ENCODE peak calls at places on chromosome X, in ten cellular contexts. One of them, this sample, is unnamed.
A peak's percentile ranks its signal among the peaks of the same experiment; 100 is the strongest.

GRCh38 chrX:141439651-141440050 is 144.9 kb downstream of the SPANXA1 start:
- DNase-seq in psoas muscle: no peak
- DNase-seq in Calu3: no peak
- DNase-seq in colonic mucosa: no peak
- DNase-seq in sigmoid colon: no peak
- DNase-seq in AG09309: no peak
- DNase-seq in heart right ventricle: no peak
- DNase-seq in H9: no peak
- DNase-seq in RWPE2: no peak
- DNase-seq in adrenal gland: no peak
- DNase-seq in this sample: no peak

GRCh38 chrX:120452131-120452530 is 17.0 kb downstream of the LAMP2 start:
- DNase-seq in H9: peak; percentile 27
- DNase-seq in AG09309: no peak
- DNase-seq in psoas muscle: no peak
- DNase-seq in RWPE2: no peak
- DNase-seq in Calu3: no peak
- DNase-seq in adrenal gland: no peak
- DNase-seq in sigmoid colon: no peak
- DNase-seq in heart right ventricle: no peak
- DNase-seq in colonic mucosa: no peak
- DNase-seq in this sample: peak; percentile 38

GRCh38 chrX:97968376-97969104 is 1084.8 kb downstream of the RPA4 start:
- DNase-seq in adrenal gland: no peak
- DNase-seq in heart right ventricle: no peak
- DNase-seq in colonic mucosa: no peak
- DNase-seq in RWPE2: no peak
- DNase-seq in Calu3: no peak
- DNase-seq in AG09309: no peak
- DNase-seq in psoas muscle: no peak
- DNase-seq in H9: peak; percentile 45
- DNase-seq in sigmoid colon: no peak
- DNase-seq in this sample: no peak

GRCh38 chrX:103626855-103627254 is 1.9 kb upstream of the TCEAL1 start:
- DNase-seq in RWPE2: no peak
- DNase-seq in heart right ventricle: no peak
- DNase-seq in AG09309: no peak
- DNase-seq in adrenal gland: no peak
- DNase-seq in Calu3: no peak
- DNase-seq in H9: no peak
- DNase-seq in psoas muscle: no peak
- DNase-seq in colonic mucosa: no peak
- DNase-seq in sigmoid colon: no peak
- DNase-seq in this sample: peak; percentile 26

GRCh38 chrX:71603618-71604017 is 14.7 kb downstream of the CXCR3 start:
- DNase-seq in adrenal gland: no peak
- DNase-seq in colonic mucosa: no peak
- DNase-seq in AG09309: no peak
- DNase-seq in heart right ventricle: no peak
- DNase-seq in sigmoid colon: no peak
- DNase-seq in Calu3: no peak
- DNase-seq in H9: no peak
- DNase-seq in RWPE2: no peak
- DNase-seq in psoas muscle: no peak
- DNase-seq in this sample: no peak

GRCh38 chrX:53374923-53375322 is 47.5 kb downstream of the SMC1A start:
- DNase-seq in adrenal gland: no peak
- DNase-seq in RWPE2: no peak
- DNase-seq in sigmoid colon: no peak
- DNase-seq in heart right ventricle: no peak
- DNase-seq in Calu3: no peak
- DNase-seq in psoas muscle: no peak
- DNase-seq in AG09309: no peak
- DNase-seq in H9: no peak
- DNase-seq in colonic mucosa: no peak
- DNase-seq in this sample: no peak

GRCh38 chrX:11913001-11913400 is 155.0 kb downstream of the MSL3 start:
- DNase-seq in RWPE2: no peak
- DNase-seq in heart right ventricle: no peak
- DNase-seq in Calu3: no peak
- DNase-seq in sigmoid colon: no peak
- DNase-seq in AG09309: no peak
- DNase-seq in H9: no peak
- DNase-seq in colonic mucosa: no peak
- DNase-seq in adrenal gland: no peak
- DNase-seq in psoas muscle: no peak
- DNase-seq in this sample: no peak

GRCh38 chrX:96715412-96715940 is 30.8 kb downstream of the DIAPH2 start:
- DNase-seq in psoas muscle: no peak
- DNase-seq in sigmoid colon: no peak
- DNase-seq in adrenal gland: no peak
- DNase-seq in RWPE2: no peak
- DNase-seq in heart right ventricle: no peak
- DNase-seq in H9: no peak
- DNase-seq in AG09309: peak; percentile 11
- DNase-seq in colonic mucosa: no peak
- DNase-seq in Calu3: no peak
- DNase-seq in this sample: no peak

GRCh38 chrX:110045988-110046387 is 43.1 kb downstream of the TMEM164 start:
- DNase-seq in sigmoid colon: no peak
- DNase-seq in heart right ventricle: no peak
- DNase-seq in H9: no peak
- DNase-seq in colonic mucosa: no peak
- DNase-seq in adrenal gland: no peak
- DNase-seq in RWPE2: no peak
- DNase-seq in Calu3: no peak
- DNase-seq in psoas muscle: no peak
- DNase-seq in AG09309: no peak
- DNase-seq in this sample: no peak

GRCh38 chrX:132389480-132389879 is 99.4 kb downstream of the MBNL3 start:
- DNase-seq in H9: no peak
- DNase-seq in psoas muscle: no peak
- DNase-seq in AG09309: no peak
- DNase-seq in colonic mucosa: no peak
- DNase-seq in heart right ventricle: no peak
- DNase-seq in sigmoid colon: no peak
- DNase-seq in RWPE2: no peak
- DNase-seq in adrenal gland: no peak
- DNase-seq in Calu3: no peak
- DNase-seq in this sample: no peak

GRCh38 chrX:138886769-138887168 is 175.3 kb upstream of the FGF13 start:
- DNase-seq in H9: no peak
- DNase-seq in Calu3: no peak
- DNase-seq in adrenal gland: peak; percentile 8
- DNase-seq in colonic mucosa: no peak
- DNase-seq in RWPE2: no peak
- DNase-seq in psoas muscle: no peak
- DNase-seq in sigmoid colon: no peak
- DNase-seq in heart right ventricle: no peak
- DNase-seq in AG09309: no peak
- DNase-seq in this sample: peak; percentile 88

GRCh38 chrX:119941336-119941735 is 2.2 kb downstream of the NKAP start:
- DNase-seq in sigmoid colon: no peak
- DNase-seq in H9: no peak
- DNase-seq in AG09309: no peak
- DNase-seq in RWPE2: no peak
- DNase-seq in heart right ventricle: no peak
- DNase-seq in adrenal gland: no peak
- DNase-seq in colonic mucosa: no peak
- DNase-seq in Calu3: no peak
- DNase-seq in psoas muscle: no peak
- DNase-seq in this sample: no peak

GRCh38 chrX:107551546-107551945 is 76.8 kb upstream of the PRPS1 start:
- DNase-seq in AG09309: no peak
- DNase-seq in adrenal gland: no peak
- DNase-seq in RWPE2: no peak
- DNase-seq in colonic mucosa: no peak
- DNase-seq in H9: no peak
- DNase-seq in Calu3: no peak
- DNase-seq in sigmoid colon: no peak
- DNase-seq in psoas muscle: no peak
- DNase-seq in heart right ventricle: peak; percentile 14
- DNase-seq in this sample: no peak

GRCh38 chrX:37077646-37078433 is 69.7 kb downstream of the FAM47C start:
- DNase-seq in Calu3: no peak
- DNase-seq in H9: no peak
- DNase-seq in colonic mucosa: no peak
- DNase-seq in AG09309: no peak
- DNase-seq in adrenal gland: no peak
- DNase-seq in psoas muscle: no peak
- DNase-seq in heart right ventricle: no peak
- DNase-seq in sigmoid colon: no peak
- DNase-seq in RWPE2: no peak
- DNase-seq in this sample: no peak

GRCh38 chrX:75038925-75039324 is 113.7 kb upstream of the NEXMIF start:
- DNase-seq in adrenal gland: no peak
- DNase-seq in H9: no peak
- DNase-seq in Calu3: no peak
- DNase-seq in colonic mucosa: no peak
- DNase-seq in psoas muscle: no peak
- DNase-seq in AG09309: peak; percentile 3
- DNase-seq in RWPE2: no peak
- DNase-seq in sigmoid colon: no peak
- DNase-seq in heart right ventricle: no peak
- DNase-seq in this sample: peak; percentile 8

DNA sequence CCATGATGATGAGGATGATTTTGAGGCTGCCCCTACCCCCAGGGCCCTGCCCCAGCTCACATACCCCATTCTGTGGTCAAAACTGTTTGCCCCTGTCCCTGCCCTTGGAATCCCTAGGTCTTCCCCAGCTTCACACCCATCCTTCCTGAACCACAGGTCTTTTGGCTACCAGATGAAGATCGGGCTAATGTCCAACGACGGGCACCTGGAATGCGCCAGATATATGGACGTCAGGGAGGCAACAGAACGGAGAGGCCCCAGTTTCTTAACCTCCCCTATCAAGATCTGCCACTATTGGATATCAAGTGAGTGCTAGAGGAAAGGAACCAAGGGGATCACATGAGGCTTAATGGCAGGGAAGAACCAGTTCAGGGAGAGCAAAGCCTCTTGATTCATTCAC is 6.6 kb downstream of the GDPD2 start:
- DNase-seq in heart right ventricle: no peak
- DNase-seq in colonic mucosa: no peak
- DNase-seq in RWPE2: no peak
- DNase-seq in H9: no peak
- DNase-seq in sigmoid colon: no peak
- DNase-seq in AG09309: no peak
- DNase-seq in Calu3: no peak
- DNase-seq in adrenal gland: no peak
- DNase-seq in psoas muscle: no peak
- DNase-seq in this sample: no peak
- TF ChIP-seq CTCF in heart right ventricle: no peak
- TF ChIP-seq CTCF in colonic mucosa: no peak
- TF ChIP-seq CTCF in RWPE2: no peak
- TF ChIP-seq CTCF in H9: no peak
- TF ChIP-seq CTCF in sigmoid colon: no peak
- TF ChIP-seq CTCF in AG09309: no peak
- TF ChIP-seq CTCF in Calu3: no peak
- TF ChIP-seq CTCF in adrenal gland: no peak
- TF ChIP-seq CTCF in psoas muscle: no peak
- TF ChIP-seq CTCF in this sample: no peak

DNA sequence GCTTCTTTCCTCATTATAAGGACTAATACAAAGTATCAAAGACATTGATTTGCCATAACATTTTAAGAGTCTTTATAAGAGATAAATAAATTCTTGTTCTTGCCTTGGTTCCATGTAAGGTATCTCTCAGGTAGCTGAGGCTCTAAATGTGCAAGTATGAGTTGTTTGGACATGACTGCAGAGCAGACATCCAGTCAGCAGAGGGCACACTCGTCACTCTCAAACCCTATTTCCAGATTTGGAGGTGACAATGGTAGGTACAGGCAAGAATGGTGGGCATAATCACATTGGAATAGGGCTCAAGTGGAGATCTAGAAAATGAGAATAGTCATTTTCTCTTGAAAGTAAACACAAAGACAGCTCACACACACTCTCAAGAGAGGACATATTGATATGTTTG is 133.3 kb upstream of the ZIC3 start:
- DNase-seq in H9: peak; percentile 61
- DNase-seq in psoas muscle: no peak
- DNase-seq in heart right ventricle: no peak
- DNase-seq in colonic mucosa: no peak
- DNase-seq in sigmoid colon: no peak
- DNase-seq in RWPE2: no peak
- DNase-seq in AG09309: no peak
- DNase-seq in Calu3: no peak
- DNase-seq in adrenal gland: no peak
- DNase-seq in this sample: peak; percentile 14
- TF ChIP-seq CTCF in H9: peak; percentile 72
- TF ChIP-seq CTCF in psoas muscle: no peak
- TF ChIP-seq CTCF in heart right ventricle: no peak
- TF ChIP-seq CTCF in colonic mucosa: no peak
- TF ChIP-seq CTCF in sigmoid colon: peak; percentile 17
- TF ChIP-seq CTCF in RWPE2: no peak
- TF ChIP-seq CTCF in AG09309: no peak
- TF ChIP-seq CTCF in Calu3: no peak
- TF ChIP-seq CTCF in adrenal gland: peak; percentile 8
- TF ChIP-seq CTCF in this sample: peak; percentile 30

GRCh38 chrX:153744210-153745066 is 19.6 kb upstream of the PLXNB3 start:
- DNase-seq in RWPE2: no peak
- DNase-seq in colonic mucosa: peak; percentile 51
- DNase-seq in psoas muscle: peak; percentile 23
- DNase-seq in heart right ventricle: no peak
- DNase-seq in adrenal gland: peak; percentile 31
- DNase-seq in H9: peak; percentile 76
- DNase-seq in Calu3: no peak
- DNase-seq in sigmoid colon: peak; percentile 76
- DNase-seq in AG09309: no peak
- DNase-seq in this sample: no peak
- TF ChIP-seq CTCF in RWPE2: no peak
- TF ChIP-seq CTCF in colonic mucosa: no peak
- TF ChIP-seq CTCF in psoas muscle: no peak
- TF ChIP-seq CTCF in heart right ventricle: peak; percentile 12
- TF ChIP-seq CTCF in adrenal gland: no peak
- TF ChIP-seq CTCF in H9: peak; percentile 59
- TF ChIP-seq CTCF in Calu3: no peak
- TF ChIP-seq CTCF in sigmoid colon: no peak
- TF ChIP-seq CTCF in AG09309: no peak
- TF ChIP-seq CTCF in this sample: no peak

DNA sequence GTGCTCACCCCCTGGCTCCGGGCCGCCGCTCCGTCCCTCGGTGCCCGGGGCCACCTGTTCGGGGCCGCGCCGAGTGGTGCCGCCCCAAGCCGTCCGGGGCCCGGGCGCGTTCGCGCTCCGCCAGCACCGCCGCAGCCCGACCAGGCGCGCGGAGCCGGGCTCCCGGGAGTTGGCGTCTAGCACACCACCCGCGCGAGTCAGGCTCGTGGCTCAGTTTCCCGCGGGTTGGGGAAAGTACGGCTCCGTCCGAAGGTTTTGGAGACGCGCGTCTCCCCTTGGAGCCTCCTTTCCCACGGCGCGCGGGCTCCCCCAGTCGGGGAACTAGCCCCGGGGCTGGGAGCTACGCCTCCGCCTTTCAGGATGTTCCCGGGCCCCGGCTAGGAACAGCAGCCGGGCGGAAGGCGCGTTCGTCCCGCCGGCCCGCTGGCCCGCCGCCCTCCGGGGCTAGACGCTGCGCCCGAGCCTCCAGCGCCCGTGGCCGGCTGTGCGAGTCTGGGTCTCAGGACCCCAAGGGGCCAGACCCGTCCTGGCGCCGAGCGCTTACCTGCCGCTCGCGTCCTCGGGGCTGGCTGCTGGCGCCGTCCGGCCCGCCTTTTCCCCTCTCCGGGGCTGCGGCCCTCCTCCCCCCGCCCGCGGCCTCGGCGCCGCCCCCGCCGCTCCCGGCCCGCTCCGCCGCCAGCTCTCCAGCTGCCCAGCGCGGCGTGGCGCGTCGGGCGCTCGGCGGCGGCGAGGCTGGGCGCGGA is at the start of gene ADGRG2:
- DNase-seq in colonic mucosa: peak; percentile 33
- DNase-seq in Calu3: peak; percentile 62
- DNase-seq in adrenal gland: peak; percentile 21
- DNase-seq in H9: peak; percentile 37
- DNase-seq in RWPE2: peak; percentile 33
- DNase-seq in sigmoid colon: no peak
- DNase-seq in heart right ventricle: peak; percentile 30
- DNase-seq in AG09309: peak; percentile 2
- DNase-seq in psoas muscle: peak; percentile 47
- DNase-seq in this sample: peak; percentile 30
- TF ChIP-seq CTCF in colonic mucosa: no peak
- TF ChIP-seq CTCF in Calu3: no peak
- TF ChIP-seq CTCF in adrenal gland: no peak
- TF ChIP-seq CTCF in H9: no peak
- TF ChIP-seq CTCF in RWPE2: peak; percentile 33
- TF ChIP-seq CTCF in sigmoid colon: no peak
- TF ChIP-seq CTCF in heart right ventricle: peak; percentile 36
- TF ChIP-seq CTCF in AG09309: peak; percentile 26
- TF ChIP-seq CTCF in psoas muscle: no peak
- TF ChIP-seq CTCF in this sample: no peak